ENCODE peak calls at places on chromosomes 13 and 19, in seven cellular contexts. T is NCI-H774; N is activated CD4-positive, alpha-beta T cell treated with anti-CD3 and anti-CD28 coated beads, Interleukin-2, amount 10 ng/mL, durations not matched to agents 7 days and 5 days; G is CD8-positive, alpha-beta memory T cell; E is cerebellum; A is EL; R is stimulated activated CD4-positive, alpha-beta T cell treated with anti-CD3 and anti-CD28 coated beads, Interleukin-2, amount 100 ng/mL, for 4 hours. Q is an unnamed sample.

GRCh38 chr19:39384839-39385568 is 5.9 kb downstream of the PAF1 start:
- DNase-seq in N (no peak), A (no peak), G (no peak), R (no peak), E (no peak), T (no peak), Q (no peak)

GRCh38 chr19:40556953-40557530 is 19.6 kb upstream of the SHKBP1 start:
- DNase-seq in R (no peak), G (no peak), A (no peak), N (no peak), E (no peak), T (no peak), Q (no peak)

GRCh38 chr19:17687141-17687856 is 855 bp downstream of the UNC13A start:
- DNase-seq in T (no peak), R (no peak), G (no peak), A (no peak), E (peak), N (no peak), Q (no peak)

GRCh38 chr13:31538067-31539042 is 201.0 kb upstream of the RXFP2 start:
- DNase-seq in N (no peak), T (no peak), A (peak), E (no peak), G (no peak), R (no peak), Q (peak)

GRCh38 chr13:73708393-73708985 is 425.7 kb downstream of the KLF12 start:
- DNase-seq in E (peak), A (peak), N (peak), R (peak), G (peak), T (peak), Q (peak)

GRCh38 chr19:33705090-33705847 is 83.5 kb downstream of the CHST8 start:
- DNase-seq in R (no peak), A (no peak), G (peak), T (no peak), E (no peak), N (no peak), Q (no peak)

GRCh38 chr19:42122691-42123607 is 9.3 kb downstream of the POU2F2 start:
- DNase-seq in R (peak), G (peak), N (peak), T (no peak), A (no peak), E (no peak), Q (no peak)

GRCh38 chr13:97261254-97262015 is 39.3 kb downstream of the MBNL2 start:
- DNase-seq in T (no peak), N (no peak), G (no peak), R (no peak), E (peak), A (no peak), Q (no peak)

GRCh38 chr13:95540848-95541247 is 11.7 kb upstream of the CLDN10 start:
- DNase-seq in A (no peak), E (no peak), R (no peak), N (no peak), T (no peak), G (no peak), Q (no peak)

GRCh38 chr13:73096173-73097117 is 37.6 kb downstream of the KLF5 start:
- DNase-seq in N (no peak), A (peak), E (no peak), G (no peak), R (no peak), T (no peak), Q (no peak)

GRCh38 chr13:61727714-61728275 is 312.1 kb upstream of the PCDH20 start:
- DNase-seq in G (no peak), N (no peak), R (no peak), A (no peak), E (no peak), T (no peak), Q (no peak)

GRCh38 chr13:47332149-47332548 is 435.3 kb upstream of the HTR2A start:
- DNase-seq in E (no peak), N (no peak), R (no peak), A (peak), T (no peak), G (no peak), Q (no peak)

GRCh38 chr19:13621413-13621812 is 115.1 kb upstream of the CACNA1A start:
- DNase-seq in R (peak), A (peak), E (no peak), G (no peak), T (no peak), N (no peak), Q (no peak)

GRCh38 chr13:93687261-93687660 is 460.7 kb downstream of the GPC6 start:
- DNase-seq in E (no peak), A (peak), T (no peak), R (no peak), G (no peak), N (no peak), Q (no peak)

GRCh38 chr13:101258071-101258470 is 158.2 kb downstream of the NALCN start:
- DNase-seq in R (no peak), E (no peak), T (no peak), G (no peak), A (peak), N (peak), Q (peak)

GRCh38 chr19:29083863-29084262 is 129.1 kb downstream of the UQCRFS1 start:
- DNase-seq in G (no peak), N (no peak), E (no peak), A (no peak), T (no peak), R (no peak), Q (no peak)

GRCh38 chr13:78298657-78299056 is 304.7 kb downstream of the POU4F1 start:
- DNase-seq in A (peak), R (no peak), T (no peak), N (no peak), G (no peak), E (no peak), Q (peak)

GRCh38 chr13:50948576-50948975 is 39.0 kb downstream of the RNASEH2B start:
- DNase-seq in T (no peak), N (no peak), R (no peak), G (no peak), A (peak), E (no peak), Q (no peak)

GRCh38 chr13:73334459-73334858 is 275.7 kb downstream of the KLF5 start:
- DNase-seq in G (no peak), E (no peak), R (no peak), A (peak), N (no peak), T (no peak), Q (no peak)

GRCh38 chr19:11239377-11240000 is at the start of gene ANGPTL8:
- DNase-seq in R (no peak), G (no peak), A (no peak), T (no peak), E (no peak), N (no peak), Q (no peak)

GRCh38 chr13:93080587-93080986 is 146.0 kb upstream of the GPC6 start:
- DNase-seq in G (no peak), N (no peak), E (no peak), R (no peak), T (no peak), A (peak), Q (peak)

GRCh38 chr13:36026556-36026955 is 104.6 kb downstream of the DCLK1 start:
- DNase-seq in N (no peak), E (no peak), A (no peak), R (no peak), G (no peak), T (peak), Q (peak)

GRCh38 chr19:13165091-13165997 is 15.1 kb downstream of the IER2 start:
- DNase-seq in E (no peak), N (no peak), T (no peak), R (no peak), A (no peak), G (no peak), Q (peak)

GRCh38 chr19:13104848-13105646 is 2.4 kb upstream of the LYL1 start:
- DNase-seq in G (no peak), N (peak), A (no peak), E (no peak), T (no peak), R (no peak), Q (no peak)

GRCh38 chr13:85520445-85520844 is 278.8 kb downstream of the SLITRK6 start:
- DNase-seq in E (no peak), A (no peak), G (no peak), N (no peak), T (no peak), R (no peak), Q (no peak)

GRCh38 chr13:48255954-48256353 is 22.9 kb downstream of the ITM2B start:
- DNase-seq in T (no peak), R (no peak), E (no peak), A (no peak), G (no peak), N (no peak), Q (no peak)